ENCODE peak calls at places on chromosomes 11 and 22, in six cellular contexts. One of them, this sample, is unnamed.

GRCh38 chr11:121236115-121237001 is 56.2 kb upstream of the SC5D start:
- DNase-seq in cardiac muscle cell: peak
- DNase-seq in cardiac fibroblast: peak
- DNase-seq in fibroblast of pulmonary artery: peak
- DNase-seq in brain microvascular endothelial cell: peak
- DNase-seq in GM06990: peak
- DNase-seq in this sample: no peak

GRCh38 chr11:28963189-28963588 is 855.0 kb downstream of the METTL15 start:
- DNase-seq in cardiac muscle cell: no peak
- DNase-seq in cardiac fibroblast: peak
- DNase-seq in fibroblast of pulmonary artery: peak
- DNase-seq in brain microvascular endothelial cell: no peak
- DNase-seq in GM06990: no peak
- DNase-seq in this sample: no peak

GRCh38 chr11:3616721-3617460 is 24.9 kb downstream of the ART5 start:
- DNase-seq in cardiac muscle cell: no peak
- DNase-seq in cardiac fibroblast: peak
- DNase-seq in fibroblast of pulmonary artery: peak
- DNase-seq in brain microvascular endothelial cell: no peak
- DNase-seq in GM06990: no peak
- DNase-seq in this sample: no peak

GRCh38 chr11:43933608-43934358 is 8.7 kb upstream of the C11orf96 start:
- DNase-seq in cardiac muscle cell: no peak
- DNase-seq in cardiac fibroblast: peak
- DNase-seq in fibroblast of pulmonary artery: peak
- DNase-seq in brain microvascular endothelial cell: peak
- DNase-seq in GM06990: no peak
- DNase-seq in this sample: no peak

GRCh38 chr11:60994450-60995135 is 23.1 kb downstream of the CD6 start:
- DNase-seq in cardiac muscle cell: peak
- DNase-seq in cardiac fibroblast: no peak
- DNase-seq in fibroblast of pulmonary artery: no peak
- DNase-seq in brain microvascular endothelial cell: no peak
- DNase-seq in GM06990: no peak
- DNase-seq in this sample: no peak

GRCh38 chr11:61777234-61778090 is 14.9 kb downstream of the TMEM258 start:
- DNase-seq in cardiac muscle cell: no peak
- DNase-seq in cardiac fibroblast: no peak
- DNase-seq in fibroblast of pulmonary artery: no peak
- DNase-seq in brain microvascular endothelial cell: no peak
- DNase-seq in GM06990: no peak
- DNase-seq in this sample: no peak

GRCh38 chr11:63911440-63911839 is 5.5 kb downstream of the RCOR2 start:
- DNase-seq in cardiac muscle cell: no peak
- DNase-seq in cardiac fibroblast: no peak
- DNase-seq in fibroblast of pulmonary artery: no peak
- DNase-seq in brain microvascular endothelial cell: no peak
- DNase-seq in GM06990: no peak
- DNase-seq in this sample: no peak

GRCh38 chr22:28750471-28750881 is 8.6 kb downstream of the HSCB start:
- DNase-seq in cardiac muscle cell: no peak
- DNase-seq in cardiac fibroblast: peak
- DNase-seq in fibroblast of pulmonary artery: peak
- DNase-seq in brain microvascular endothelial cell: peak
- DNase-seq in GM06990: no peak
- DNase-seq in this sample: peak

GRCh38 chr11:34633990-34634725 is 13.3 kb downstream of the EHF start:
- DNase-seq in cardiac muscle cell: no peak
- DNase-seq in cardiac fibroblast: peak
- DNase-seq in fibroblast of pulmonary artery: peak
- DNase-seq in brain microvascular endothelial cell: no peak
- DNase-seq in GM06990: peak
- DNase-seq in this sample: no peak

GRCh38 chr22:44400763-44401060 is 88.0 kb upstream of the SHISAL1 start:
- DNase-seq in cardiac muscle cell: no peak
- DNase-seq in cardiac fibroblast: no peak
- DNase-seq in fibroblast of pulmonary artery: no peak
- DNase-seq in brain microvascular endothelial cell: no peak
- DNase-seq in GM06990: no peak
- DNase-seq in this sample: peak

GRCh38 chr11:113549611-113550061 is 74.4 kb upstream of the DRD2 start:
- DNase-seq in cardiac muscle cell: no peak
- DNase-seq in cardiac fibroblast: no peak
- DNase-seq in fibroblast of pulmonary artery: no peak
- DNase-seq in brain microvascular endothelial cell: no peak
- DNase-seq in GM06990: no peak
- DNase-seq in this sample: no peak

GRCh38 chr22:18028817-18029527 is 4.6 kb upstream of the MICAL3 start:
- DNase-seq in cardiac muscle cell: no peak
- DNase-seq in cardiac fibroblast: no peak
- DNase-seq in fibroblast of pulmonary artery: no peak
- DNase-seq in brain microvascular endothelial cell: no peak
- DNase-seq in GM06990: no peak
- DNase-seq in this sample: no peak

GRCh38 chr11:57361926-57362325 is 19.0 kb downstream of the PRG3 start:
- DNase-seq in cardiac muscle cell: no peak
- DNase-seq in cardiac fibroblast: no peak
- DNase-seq in fibroblast of pulmonary artery: no peak
- DNase-seq in brain microvascular endothelial cell: no peak
- DNase-seq in GM06990: no peak
- DNase-seq in this sample: no peak

GRCh38 chr11:131504199-131504949 is 134.0 kb downstream of the NTM start:
- DNase-seq in cardiac muscle cell: peak
- DNase-seq in cardiac fibroblast: peak
- DNase-seq in fibroblast of pulmonary artery: no peak
- DNase-seq in brain microvascular endothelial cell: no peak
- DNase-seq in GM06990: no peak
- DNase-seq in this sample: peak

GRCh38 chr11:30016588-30017363 is at the start of gene KCNA4:
- DNase-seq in cardiac muscle cell: peak
- DNase-seq in cardiac fibroblast: peak
- DNase-seq in fibroblast of pulmonary artery: peak
- DNase-seq in brain microvascular endothelial cell: no peak
- DNase-seq in GM06990: no peak
- DNase-seq in this sample: no peak

GRCh38 chr11:74019104-74019738 is 10.3 kb upstream of the UCP3 start:
- DNase-seq in cardiac muscle cell: no peak
- DNase-seq in cardiac fibroblast: peak
- DNase-seq in fibroblast of pulmonary artery: no peak
- DNase-seq in brain microvascular endothelial cell: no peak
- DNase-seq in GM06990: no peak
- DNase-seq in this sample: no peak

GRCh38 chr22:25475554-25476022 is 88.9 kb upstream of the GRK3 start:
- DNase-seq in cardiac muscle cell: no peak
- DNase-seq in cardiac fibroblast: peak
- DNase-seq in fibroblast of pulmonary artery: peak
- DNase-seq in brain microvascular endothelial cell: peak
- DNase-seq in GM06990: no peak
- DNase-seq in this sample: peak

GRCh38 chr11:65649656-65650546 is 12.0 kb downstream of the SIPA1 start:
- DNase-seq in cardiac muscle cell: no peak
- DNase-seq in cardiac fibroblast: no peak
- DNase-seq in fibroblast of pulmonary artery: no peak
- DNase-seq in brain microvascular endothelial cell: no peak
- DNase-seq in GM06990: peak
- DNase-seq in this sample: no peak

GRCh38 chr11:17385926-17386325 is 2.5 kb downstream of the KCNJ11 start:
- DNase-seq in cardiac muscle cell: no peak
- DNase-seq in cardiac fibroblast: no peak
- DNase-seq in fibroblast of pulmonary artery: no peak
- DNase-seq in brain microvascular endothelial cell: no peak
- DNase-seq in GM06990: no peak
- DNase-seq in this sample: no peak

GRCh38 chr11:17387280-17387679 is 1.2 kb downstream of the KCNJ11 start:
- DNase-seq in cardiac muscle cell: no peak
- DNase-seq in cardiac fibroblast: no peak
- DNase-seq in fibroblast of pulmonary artery: no peak
- DNase-seq in brain microvascular endothelial cell: no peak
- DNase-seq in GM06990: no peak
- DNase-seq in this sample: no peak

GRCh38 chr11:17387811-17388210 is 648 bp downstream of the KCNJ11 start:
- DNase-seq in cardiac muscle cell: no peak
- DNase-seq in cardiac fibroblast: no peak
- DNase-seq in fibroblast of pulmonary artery: no peak
- DNase-seq in brain microvascular endothelial cell: no peak
- DNase-seq in GM06990: no peak
- DNase-seq in this sample: no peak

GRCh38 chr11:17385492-17385891 is 3.0 kb downstream of the KCNJ11 start:
- DNase-seq in cardiac muscle cell: no peak
- DNase-seq in cardiac fibroblast: no peak
- DNase-seq in fibroblast of pulmonary artery: no peak
- DNase-seq in brain microvascular endothelial cell: no peak
- DNase-seq in GM06990: no peak
- DNase-seq in this sample: no peak

DNA sequence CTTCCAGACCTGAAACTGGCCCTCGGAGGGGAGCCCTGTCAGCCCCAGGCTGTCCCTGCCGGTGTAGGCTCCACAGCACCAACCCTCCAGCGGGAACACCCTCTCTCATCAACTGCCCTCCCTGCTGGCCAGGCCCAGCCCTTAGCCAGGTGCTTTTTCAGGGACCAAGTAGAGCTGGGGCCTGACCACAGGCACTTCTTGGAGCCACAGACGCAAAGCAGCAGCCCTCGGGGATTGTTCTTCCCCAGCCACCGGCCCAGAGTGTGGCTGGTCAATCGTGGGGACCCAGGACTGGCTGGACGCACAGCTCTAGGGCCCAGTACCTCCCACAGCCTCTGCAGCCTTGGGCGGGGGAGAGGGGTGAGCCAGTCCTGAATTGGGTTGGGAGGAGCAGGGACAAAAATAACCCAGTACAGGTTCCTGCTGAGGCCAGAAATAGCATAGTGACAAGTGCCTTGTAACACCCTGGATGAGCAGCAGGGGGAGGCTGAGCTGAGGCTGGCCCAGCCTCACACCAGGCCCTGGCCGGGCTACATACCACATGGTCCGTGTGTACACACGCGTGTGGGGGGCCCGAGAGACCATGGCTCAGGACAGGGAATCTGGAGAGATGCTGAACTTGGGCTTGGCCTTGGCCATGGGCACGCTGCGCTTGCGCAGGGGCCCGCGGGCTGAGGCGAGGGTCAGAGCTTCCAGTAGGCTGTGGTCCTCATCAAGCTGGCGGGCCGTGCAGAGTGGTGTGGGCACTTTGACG is 2.0 kb downstream of the KCNJ11 start:
- DNase-seq in cardiac muscle cell: peak
- DNase-seq in cardiac fibroblast: peak
- DNase-seq in fibroblast of pulmonary artery: peak
- DNase-seq in brain microvascular endothelial cell: peak
- DNase-seq in GM06990: peak
- DNase-seq in this sample: no peak
- TF ChIP-seq CTCF in cardiac muscle cell: peak
- TF ChIP-seq CTCF in cardiac fibroblast: peak
- TF ChIP-seq CTCF in fibroblast of pulmonary artery: peak
- TF ChIP-seq CTCF in brain microvascular endothelial cell: peak
- TF ChIP-seq CTCF in GM06990: peak
- TF ChIP-seq CTCF in this sample: peak

GRCh38 chr22:30492144-30492543 is 13.4 kb downstream of the SEC14L4 start:
- DNase-seq in cardiac muscle cell: no peak
- DNase-seq in cardiac fibroblast: no peak
- DNase-seq in fibroblast of pulmonary artery: no peak
- DNase-seq in brain microvascular endothelial cell: no peak
- DNase-seq in GM06990: no peak
- DNase-seq in this sample: no peak

GRCh38 chr22:30491381-30491780 is 14.1 kb downstream of the SEC14L4 start:
- DNase-seq in cardiac muscle cell: no peak
- DNase-seq in cardiac fibroblast: no peak
- DNase-seq in fibroblast of pulmonary artery: no peak
- DNase-seq in brain microvascular endothelial cell: no peak
- DNase-seq in GM06990: no peak
- DNase-seq in this sample: no peak

GRCh38 chr22:30488121-30488520 is 16.3 kb upstream of the SEC14L3 start:
- DNase-seq in cardiac muscle cell: no peak
- DNase-seq in cardiac fibroblast: no peak
- DNase-seq in fibroblast of pulmonary artery: no peak
- DNase-seq in brain microvascular endothelial cell: no peak
- DNase-seq in GM06990: no peak
- DNase-seq in this sample: no peak

GRCh38 chr22:30486661-30487115 is 14.9 kb upstream of the SEC14L3 start:
- DNase-seq in cardiac muscle cell: no peak
- DNase-seq in cardiac fibroblast: no peak
- DNase-seq in fibroblast of pulmonary artery: no peak
- DNase-seq in brain microvascular endothelial cell: no peak
- DNase-seq in GM06990: no peak
- DNase-seq in this sample: no peak

GRCh38 chr22:30490399-30490798 is 15.1 kb downstream of the SEC14L4 start:
- DNase-seq in cardiac muscle cell: no peak
- DNase-seq in cardiac fibroblast: no peak
- DNase-seq in fibroblast of pulmonary artery: no peak
- DNase-seq in brain microvascular endothelial cell: no peak
- DNase-seq in GM06990: no peak
- DNase-seq in this sample: no peak
- TF ChIP-seq CTCF in cardiac muscle cell: peak
- TF ChIP-seq CTCF in cardiac fibroblast: peak
- TF ChIP-seq CTCF in fibroblast of pulmonary artery: no peak
- TF ChIP-seq CTCF in brain microvascular endothelial cell: peak
- TF ChIP-seq CTCF in GM06990: peak
- TF ChIP-seq CTCF in this sample: peak

DNA sequence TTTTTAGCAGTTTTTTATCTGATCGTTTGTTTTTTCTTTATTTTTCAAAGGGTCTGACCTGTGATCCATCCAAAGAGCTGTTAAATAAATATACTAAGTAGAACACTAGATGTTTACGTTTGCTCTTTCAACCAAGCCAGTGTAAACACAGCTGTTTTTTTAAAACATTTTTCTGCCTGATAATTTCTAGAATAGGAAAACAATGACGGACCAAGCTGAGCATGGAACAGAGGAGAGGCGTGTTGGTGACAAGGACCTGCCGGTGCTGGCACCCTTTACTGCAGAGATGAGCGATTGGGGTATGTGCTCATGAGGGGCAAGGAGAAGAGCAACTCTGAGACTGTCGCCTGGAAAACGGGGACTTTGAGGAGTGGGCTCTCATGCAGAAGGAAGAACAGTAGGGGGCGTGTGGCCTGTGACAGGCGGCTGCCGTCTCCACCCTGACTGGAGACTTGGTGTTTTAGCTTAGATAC is 28.6 kb upstream of the PANX2 start:
- DNase-seq in cardiac muscle cell: peak
- DNase-seq in cardiac fibroblast: no peak
- DNase-seq in fibroblast of pulmonary artery: no peak
- DNase-seq in brain microvascular endothelial cell: no peak
- DNase-seq in GM06990: no peak
- DNase-seq in this sample: no peak
- TF ChIP-seq CTCF in cardiac muscle cell: peak
- TF ChIP-seq CTCF in cardiac fibroblast: no peak
- TF ChIP-seq CTCF in fibroblast of pulmonary artery: peak
- TF ChIP-seq CTCF in brain microvascular endothelial cell: peak
- TF ChIP-seq CTCF in GM06990: peak
- TF ChIP-seq CTCF in this sample: peak

DNA sequence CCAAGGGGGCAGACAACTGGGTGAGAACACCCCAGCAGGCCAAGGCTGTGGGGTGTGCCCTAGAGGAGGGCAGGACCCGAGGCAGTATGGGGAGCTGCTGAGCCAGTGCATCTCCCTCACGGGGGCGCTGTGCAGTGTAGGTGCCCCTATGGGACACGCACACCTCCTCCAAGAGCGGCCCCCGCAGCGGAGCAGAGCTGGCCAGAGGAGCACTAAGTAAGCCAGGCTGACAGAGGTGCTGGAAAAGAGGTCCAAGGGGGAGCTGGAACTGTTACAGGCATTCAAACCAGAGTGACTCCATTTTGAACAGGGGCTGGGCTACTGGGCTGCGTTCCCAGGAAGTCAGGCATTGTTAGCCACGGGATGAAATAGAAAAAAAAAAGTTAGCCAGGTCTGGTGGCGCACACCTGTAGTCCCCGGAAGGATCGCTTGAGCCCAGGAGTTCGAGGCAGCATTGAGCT is 41.8 kb downstream of the TST start:
- DNase-seq in cardiac muscle cell: peak
- DNase-seq in cardiac fibroblast: peak
- DNase-seq in fibroblast of pulmonary artery: no peak
- DNase-seq in brain microvascular endothelial cell: peak
- DNase-seq in GM06990: peak
- DNase-seq in this sample: no peak
- TF ChIP-seq CTCF in cardiac muscle cell: peak
- TF ChIP-seq CTCF in cardiac fibroblast: peak
- TF ChIP-seq CTCF in fibroblast of pulmonary artery: peak
- TF ChIP-seq CTCF in brain microvascular endothelial cell: peak
- TF ChIP-seq CTCF in GM06990: peak
- TF ChIP-seq CTCF in this sample: peak

This sample was measured in astrocyte of the cerebellum.